ENCODE peak calls at places on chromosomes 16 and 17, in five cellular contexts. R, N, T, J and Z are unnamed samples.

GRCh38 chr17:48576479-48577309 is 1.5 kb downstream of the HOXB4 start:
- DNase-seq in N (no peak), J (no peak), T (no peak), R (no peak), Z (no peak)

GRCh38 chr16:11258553-11259287 is 2.7 kb upstream of the SOCS1 start:
- DNase-seq in T (no peak), J (peak), N (peak), R (no peak), Z (no peak)

GRCh38 chr16:12092347-12092882 is 115.9 kb downstream of the SNX29 start:
- DNase-seq in R (peak), N (peak), T (no peak), J (no peak), Z (no peak)

GRCh38 chr16:1678500-1679098 is 520 bp downstream of the JPT2 start:
- DNase-seq in R (no peak), T (no peak), N (peak), J (no peak), Z (peak)

GRCh38 chr17:76567634-76568432 is 17.8 kb downstream of the ST6GALNAC2 start:
- DNase-seq in T (no peak), R (no peak), N (peak), J (no peak), Z (no peak)

GRCh38 chr16:2034695-2035430 is 8.2 kb downstream of the NHERF2 start:
- DNase-seq in N (no peak), T (no peak), J (no peak), R (no peak), Z (no peak)

GRCh38 chr16:1330260-1330914 is 3.1 kb upstream of the BAIAP3 start:
- DNase-seq in N (peak), T (peak), J (no peak), R (no peak), Z (no peak)

GRCh38 chr17:35603674-35604073 is 16.6 kb downstream of the AP2B1 start:
- DNase-seq in N (no peak), T (no peak), J (no peak), R (no peak), Z (no peak)

GRCh38 chr17:79543566-79543965 is 67.3 kb downstream of the RBFOX3 start:
- DNase-seq in N (no peak), T (no peak), R (no peak), J (no peak), Z (no peak)

GRCh38 chr16:64428463-64428862 is 693.4 kb downstream of the CDH11 start:
- DNase-seq in T (no peak), J (no peak), R (no peak), N (no peak), Z (no peak)

GRCh38 chr17:49578963-49579500 is 3.4 kb downstream of the NXPH3 start:
- DNase-seq in R (no peak), N (no peak), T (no peak), J (no peak), Z (no peak)

GRCh38 chr17:49580981-49581644 is 5.4 kb downstream of the NXPH3 start:
- DNase-seq in N (no peak), R (no peak), J (no peak), T (no peak), Z (no peak)

GRCh38 chr17:49577978-49578893 is 2.6 kb downstream of the NXPH3 start:
- DNase-seq in R (no peak), J (no peak), N (no peak), T (no peak), Z (no peak)

GRCh38 chr17:49580055-49580721 is 4.5 kb downstream of the NXPH3 start:
- DNase-seq in R (no peak), J (no peak), T (no peak), N (no peak), Z (no peak)

GRCh38 chr17:49579522-49579921 is 3.9 kb downstream of the NXPH3 start:
- DNase-seq in R (no peak), N (no peak), J (no peak), T (no peak), Z (no peak)
- TF ChIP-seq SP1 in R (no peak), N (no peak), J (no peak), T (no peak), Z (no peak)

DNA sequence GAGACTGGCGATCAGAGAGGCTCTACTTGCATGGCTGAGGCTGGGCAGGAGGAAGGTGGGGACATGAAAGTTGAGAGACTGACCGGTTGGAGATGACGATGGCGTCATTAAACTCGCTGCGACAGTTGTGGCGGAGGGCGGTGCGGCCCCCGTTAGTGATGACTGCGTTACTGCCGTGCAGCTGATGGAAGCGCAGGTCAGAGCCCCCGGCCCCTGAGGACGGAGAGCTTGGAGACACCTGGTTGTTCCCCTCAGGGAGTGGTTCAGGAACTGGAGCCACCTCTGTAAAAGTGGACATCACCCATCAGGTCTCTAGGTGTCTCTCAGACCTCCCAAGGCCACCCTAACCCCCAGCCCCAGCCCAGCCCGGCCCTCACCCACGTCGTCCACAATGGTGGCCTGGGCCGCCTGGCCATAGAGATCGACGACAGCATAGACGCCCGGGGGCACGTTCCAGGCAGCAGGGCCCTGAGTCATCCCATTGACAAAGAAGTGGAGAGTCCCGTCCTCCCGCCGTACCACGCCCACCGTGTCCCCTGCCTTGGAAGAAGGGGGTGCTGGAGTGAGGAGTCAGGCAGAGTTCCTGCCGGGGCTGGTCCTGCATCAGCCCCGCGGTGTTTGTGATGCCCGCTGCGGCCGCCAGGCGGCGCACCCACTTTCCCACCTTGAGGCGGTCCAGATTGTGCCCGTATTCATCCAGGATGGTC is 5.3 kb downstream of the NEURL4 start:
- DNase-seq in T (peak), N (no peak), R (no peak), J (no peak), Z (peak)
- TF ChIP-seq SP1 in T (no peak), N (no peak), R (no peak), J (no peak), Z (no peak)

GRCh38 chr17:2380225-2380922 is 20.5 kb downstream of the MNT start:
- DNase-seq in T (no peak), R (no peak), J (no peak), N (no peak), Z (no peak)
- TF ChIP-seq SP1 in T (no peak), R (no peak), J (no peak), N (no peak), Z (no peak)

DNA sequence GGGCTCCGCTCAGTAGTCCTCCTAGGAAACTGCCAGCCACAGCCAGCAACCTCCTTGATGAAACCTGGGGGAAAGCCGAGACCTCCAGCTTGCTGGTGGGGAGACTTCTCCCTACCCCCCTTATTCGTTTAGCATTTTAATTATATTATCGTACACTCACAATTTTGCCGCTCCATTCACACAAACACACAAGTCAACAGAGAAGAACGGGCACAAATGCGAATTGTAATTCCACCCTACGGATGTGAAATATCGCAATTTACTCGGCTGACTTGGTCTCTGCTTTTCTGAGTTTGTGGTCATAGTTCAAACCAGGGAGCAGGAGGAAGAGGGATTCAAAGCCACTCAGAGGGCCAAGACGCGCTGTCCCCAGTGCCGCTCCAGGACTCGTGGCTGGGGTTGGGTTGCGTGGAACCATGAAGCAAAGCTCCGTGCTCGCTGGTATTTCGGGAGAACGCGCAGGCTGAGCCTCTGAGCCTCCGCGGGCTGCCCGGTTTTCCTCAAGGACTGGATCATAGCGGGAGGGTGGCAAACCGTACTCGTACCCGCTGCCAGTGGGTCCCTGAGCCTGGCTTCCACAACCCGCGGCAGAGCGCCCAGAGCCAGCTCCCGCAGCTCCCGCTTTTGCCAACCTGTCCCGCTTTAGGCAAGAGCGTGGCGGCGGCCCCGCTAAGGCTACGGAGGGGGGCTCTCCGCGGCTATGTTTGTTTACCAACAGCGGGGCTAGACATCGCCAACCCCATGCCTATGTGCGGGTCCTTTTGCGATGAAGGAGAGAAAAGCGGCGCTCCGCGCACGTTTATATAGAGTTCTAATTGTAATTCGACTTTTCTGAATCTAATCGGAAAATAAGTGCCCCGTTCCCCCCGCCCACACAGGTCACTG is 2.0 kb downstream of the LHX1 start:
- DNase-seq in T (no peak), N (no peak), J (no peak), R (no peak), Z (no peak)
- TF ChIP-seq SP1 in T (no peak), N (no peak), J (no peak), R (no peak), Z (no peak)

GRCh38 chr17:15274017-15274416 is 8.9 kb upstream of the PMP22 start:
- DNase-seq in N (no peak), T (no peak), R (no peak), J (no peak), Z (no peak)

GRCh38 chr17:15278381-15278780 is 13.3 kb upstream of the PMP22 start:
- DNase-seq in N (no peak), J (no peak), R (no peak), T (no peak), Z (no peak)

GRCh38 chr17:15281909-15282308 is 16.8 kb upstream of the PMP22 start:
- DNase-seq in R (no peak), N (no peak), T (no peak), J (no peak), Z (no peak)

GRCh38 chr17:15284537-15284936 is 19.4 kb upstream of the PMP22 start:
- DNase-seq in R (no peak), N (no peak), T (no peak), J (no peak), Z (no peak)

GRCh38 chr17:15279011-15279477 is 13.9 kb upstream of the PMP22 start:
- DNase-seq in J (no peak), N (no peak), T (no peak), R (no peak), Z (no peak)
- TF ChIP-seq SP1 in J (no peak), N (no peak), T (no peak), R (no peak), Z (no peak)

GRCh38 chr17:32854834-32855389 is 22.0 kb downstream of the MYO1D start:
- DNase-seq in R (no peak), N (no peak), J (no peak), T (no peak), Z (no peak)
- TF ChIP-seq SP1 in R (no peak), N (no peak), J (no peak), T (no peak), Z (no peak)